ENCODE peak calls at places on chromosomes 4 and X, in nine cellular contexts. One of them, this sample, is unnamed.

GRCh38 chrX:10444204-10444603 is 176.2 kb downstream of the MID1 start:
- DNase-seq in DMS79: no peak
- DNase-seq in amniotic epithelial cell: no peak
- DNase-seq in right atrium auricular region: no peak
- DNase-seq in posterior cingulate gyrus: no peak
- DNase-seq in Ammon's horn: no peak
- DNase-seq in T-helper 1 cell: no peak
- DNase-seq in B cell: no peak
- DNase-seq in GM12865: no peak
- DNase-seq in this sample: no peak

GRCh38 chrX:19072372-19072771 is 49.9 kb downstream of the ADGRG2 start:
- DNase-seq in Ammon's horn: no peak
- DNase-seq in B cell: no peak
- DNase-seq in amniotic epithelial cell: no peak
- DNase-seq in posterior cingulate gyrus: no peak
- DNase-seq in T-helper 1 cell: no peak
- DNase-seq in right atrium auricular region: no peak
- DNase-seq in GM12865: no peak
- DNase-seq in DMS79: no peak
- DNase-seq in this sample: no peak

GRCh38 chr4:5365071-5366008 is 314.1 kb downstream of the STK32B start:
- DNase-seq in B cell: no peak
- DNase-seq in right atrium auricular region: no peak
- DNase-seq in Ammon's horn: no peak
- DNase-seq in posterior cingulate gyrus: no peak
- DNase-seq in amniotic epithelial cell: peak
- DNase-seq in T-helper 1 cell: no peak
- DNase-seq in GM12865: peak
- DNase-seq in DMS79: peak
- DNase-seq in this sample: peak

GRCh38 chr4:92359481-92359880 is 55.7 kb downstream of the GRID2 start:
- DNase-seq in posterior cingulate gyrus: no peak
- DNase-seq in DMS79: peak
- DNase-seq in right atrium auricular region: no peak
- DNase-seq in GM12865: no peak
- DNase-seq in amniotic epithelial cell: no peak
- DNase-seq in T-helper 1 cell: no peak
- DNase-seq in Ammon's horn: no peak
- DNase-seq in B cell: no peak
- DNase-seq in this sample: peak

GRCh38 chr4:117421706-117422105 is 336.3 kb upstream of the TRAM1L1 start:
- DNase-seq in DMS79: no peak
- DNase-seq in amniotic epithelial cell: no peak
- DNase-seq in B cell: no peak
- DNase-seq in GM12865: no peak
- DNase-seq in T-helper 1 cell: no peak
- DNase-seq in Ammon's horn: no peak
- DNase-seq in right atrium auricular region: no peak
- DNase-seq in posterior cingulate gyrus: no peak
- DNase-seq in this sample: no peak

GRCh38 chr4:107901213-107901934 is 30.0 kb upstream of the CYP2U1 start:
- DNase-seq in posterior cingulate gyrus: no peak
- DNase-seq in T-helper 1 cell: no peak
- DNase-seq in Ammon's horn: no peak
- DNase-seq in DMS79: no peak
- DNase-seq in right atrium auricular region: no peak
- DNase-seq in GM12865: no peak
- DNase-seq in amniotic epithelial cell: peak
- DNase-seq in B cell: no peak
- DNase-seq in this sample: no peak

GRCh38 chr4:108498925-108499324 is 121.5 kb upstream of the RPL34 start:
- DNase-seq in T-helper 1 cell: no peak
- DNase-seq in amniotic epithelial cell: no peak
- DNase-seq in DMS79: no peak
- DNase-seq in right atrium auricular region: no peak
- DNase-seq in posterior cingulate gyrus: no peak
- DNase-seq in Ammon's horn: no peak
- DNase-seq in GM12865: no peak
- DNase-seq in B cell: no peak
- DNase-seq in this sample: no peak

GRCh38 chr4:139655116-139655515 is 10.5 kb upstream of the MGST2 start:
- DNase-seq in DMS79: no peak
- DNase-seq in posterior cingulate gyrus: no peak
- DNase-seq in amniotic epithelial cell: peak
- DNase-seq in T-helper 1 cell: no peak
- DNase-seq in right atrium auricular region: no peak
- DNase-seq in GM12865: peak
- DNase-seq in Ammon's horn: peak
- DNase-seq in B cell: peak
- DNase-seq in this sample: peak

GRCh38 chrX:75061701-75062100 is 94.4 kb downstream of the ABCB7 start:
- DNase-seq in DMS79: no peak
- DNase-seq in posterior cingulate gyrus: no peak
- DNase-seq in T-helper 1 cell: no peak
- DNase-seq in B cell: no peak
- DNase-seq in GM12865: no peak
- DNase-seq in right atrium auricular region: no peak
- DNase-seq in Ammon's horn: no peak
- DNase-seq in amniotic epithelial cell: peak
- DNase-seq in this sample: no peak

GRCh38 chrX:65463550-65463949 is 71.0 kb downstream of the LAS1L start:
- DNase-seq in DMS79: no peak
- DNase-seq in Ammon's horn: no peak
- DNase-seq in T-helper 1 cell: no peak
- DNase-seq in amniotic epithelial cell: peak
- DNase-seq in GM12865: no peak
- DNase-seq in right atrium auricular region: no peak
- DNase-seq in B cell: no peak
- DNase-seq in posterior cingulate gyrus: no peak
- DNase-seq in this sample: no peak

GRCh38 chrX:132433001-132433400 is 55.8 kb downstream of the MBNL3 start:
- DNase-seq in T-helper 1 cell: no peak
- DNase-seq in DMS79: no peak
- DNase-seq in GM12865: no peak
- DNase-seq in right atrium auricular region: no peak
- DNase-seq in posterior cingulate gyrus: no peak
- DNase-seq in B cell: no peak
- DNase-seq in amniotic epithelial cell: no peak
- DNase-seq in Ammon's horn: no peak
- DNase-seq in this sample: no peak

GRCh38 chr4:82899339-82899738 is 1.2 kb upstream of the THAP9 start:
- DNase-seq in right atrium auricular region: no peak
- DNase-seq in Ammon's horn: no peak
- DNase-seq in amniotic epithelial cell: no peak
- DNase-seq in DMS79: no peak
- DNase-seq in GM12865: no peak
- DNase-seq in T-helper 1 cell: no peak
- DNase-seq in B cell: no peak
- DNase-seq in posterior cingulate gyrus: no peak
- DNase-seq in this sample: no peak

GRCh38 chr4:15003441-15003890 is 1.2 kb downstream of the CPEB2 start:
- DNase-seq in posterior cingulate gyrus: peak
- DNase-seq in right atrium auricular region: no peak
- DNase-seq in Ammon's horn: no peak
- DNase-seq in T-helper 1 cell: peak
- DNase-seq in amniotic epithelial cell: peak
- DNase-seq in GM12865: peak
- DNase-seq in B cell: no peak
- DNase-seq in DMS79: no peak
- DNase-seq in this sample: no peak

GRCh38 chr4:136864580-136865185 is 667.6 kb downstream of the PCDH18 start:
- DNase-seq in amniotic epithelial cell: peak
- DNase-seq in Ammon's horn: peak
- DNase-seq in posterior cingulate gyrus: peak
- DNase-seq in DMS79: no peak
- DNase-seq in right atrium auricular region: no peak
- DNase-seq in GM12865: peak
- DNase-seq in B cell: peak
- DNase-seq in T-helper 1 cell: no peak
- DNase-seq in this sample: peak

GRCh38 chr4:74451214-74451661 is 6.3 kb downstream of the AREG start:
- DNase-seq in Ammon's horn: no peak
- DNase-seq in T-helper 1 cell: no peak
- DNase-seq in B cell: no peak
- DNase-seq in amniotic epithelial cell: peak
- DNase-seq in posterior cingulate gyrus: no peak
- DNase-seq in right atrium auricular region: no peak
- DNase-seq in DMS79: no peak
- DNase-seq in GM12865: no peak
- DNase-seq in this sample: no peak

GRCh38 chr4:85610450-85610849 is 135.5 kb downstream of the ARHGAP24 start:
- DNase-seq in posterior cingulate gyrus: no peak
- DNase-seq in GM12865: peak
- DNase-seq in B cell: peak
- DNase-seq in T-helper 1 cell: no peak
- DNase-seq in right atrium auricular region: no peak
- DNase-seq in amniotic epithelial cell: no peak
- DNase-seq in Ammon's horn: no peak
- DNase-seq in DMS79: no peak
- DNase-seq in this sample: no peak

GRCh38 chr4:22999419-22999818 is 306.7 kb downstream of the GBA3 start:
- DNase-seq in GM12865: no peak
- DNase-seq in T-helper 1 cell: no peak
- DNase-seq in amniotic epithelial cell: no peak
- DNase-seq in right atrium auricular region: no peak
- DNase-seq in B cell: no peak
- DNase-seq in Ammon's horn: no peak
- DNase-seq in DMS79: no peak
- DNase-seq in posterior cingulate gyrus: no peak
- DNase-seq in this sample: no peak

This sample was measured in NCI-H1105 treated with DMSO at 0.1 percent for 48 hours.